ENCODE peak calls at places on chromosomes 3 and 15, in four cellular contexts. R is BE2C, X is AG04450, P is spleen. G is an unnamed sample.

GRCh38 chr15:82414536-82415191 is 15.0 kb upstream of the GOLGA6L9 start:
- DNase-seq in R (no peak), X (peak), P (no peak), G (no peak)

GRCh38 chr3:134846943-134847342 is 51.9 kb downstream of the EPHB1 start:
- DNase-seq in R (no peak), X (no peak), P (no peak), G (peak)

GRCh38 chr3:64445318-64446300 is 220.3 kb upstream of the PRICKLE2 start:
- DNase-seq in R (peak), X (no peak), P (no peak), G (no peak)

GRCh38 chr3:8869613-8870012 is 93.7 kb downstream of the RAD18 start:
- DNase-seq in R (no peak), X (peak), P (no peak), G (peak)

GRCh38 chr3:24373198-24373959 is 121.3 kb downstream of the THRB start:
- DNase-seq in R (no peak), X (no peak), P (no peak), G (no peak)

GRCh38 chr3:71066356-71066755 is 517.2 kb downstream of the FOXP1 start:
- DNase-seq in R (no peak), X (no peak), P (no peak), G (no peak)

GRCh38 chr3:78912217-78912616 is 855.6 kb downstream of the ROBO1 start:
- DNase-seq in R (peak), X (no peak), P (no peak), G (no peak)

GRCh38 chr15:43006991-43007390 is 86.4 kb upstream of the TTBK2 start:
- DNase-seq in R (no peak), X (no peak), P (no peak), G (no peak)

GRCh38 chr3:25895443-25895842 is 105.6 kb downstream of the OXSM start:
- DNase-seq in R (no peak), X (peak), P (no peak), G (no peak)

GRCh38 chr3:9934235-9934621 is 594 bp downstream of the CRELD1 start:
- DNase-seq in R (no peak), X (no peak), P (peak), G (no peak)

GRCh38 chr3:133827136-133827535 is 21.5 kb downstream of the SRPRB start:
- DNase-seq in R (no peak), X (no peak), P (no peak), G (no peak)

GRCh38 chr15:82999905-83000671 is 11.4 kb downstream of the C15orf40 start:
- DNase-seq in R (peak), X (no peak), P (no peak), G (peak)

GRCh38 chr3:46082849-46083248 is 55.6 kb upstream of the XCR1 start:
- DNase-seq in R (no peak), X (no peak), P (no peak), G (no peak)

GRCh38 chr3:47874913-47875312 is 72.0 kb downstream of the DHX30 start:
- DNase-seq in R (no peak), X (no peak), P (no peak), G (no peak)

DNA sequence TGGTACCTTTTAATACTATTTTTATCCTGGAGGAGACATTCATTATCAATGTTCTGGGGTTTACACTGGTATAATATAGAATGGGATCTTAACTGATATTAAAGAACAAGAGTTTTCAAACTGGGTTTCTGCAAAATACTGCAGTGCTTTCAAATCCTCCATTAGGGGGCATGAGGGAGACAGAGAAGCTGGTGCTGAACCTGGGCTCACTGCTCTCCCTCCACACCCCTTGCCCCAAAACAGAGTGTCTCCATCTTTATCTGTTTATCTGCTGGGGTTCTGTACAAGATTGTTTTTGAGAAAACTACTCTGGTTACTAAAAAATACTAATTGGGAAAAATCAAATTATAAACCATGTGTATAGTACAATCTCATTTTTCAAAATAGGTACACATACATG is 41.7 kb downstream of the CADPS start:
- DNase-seq in R (no peak), X (no peak), P (no peak), G (no peak)
- TF ChIP-seq CTCF in R (peak), X (peak), P (no peak), G (peak)

DNA sequence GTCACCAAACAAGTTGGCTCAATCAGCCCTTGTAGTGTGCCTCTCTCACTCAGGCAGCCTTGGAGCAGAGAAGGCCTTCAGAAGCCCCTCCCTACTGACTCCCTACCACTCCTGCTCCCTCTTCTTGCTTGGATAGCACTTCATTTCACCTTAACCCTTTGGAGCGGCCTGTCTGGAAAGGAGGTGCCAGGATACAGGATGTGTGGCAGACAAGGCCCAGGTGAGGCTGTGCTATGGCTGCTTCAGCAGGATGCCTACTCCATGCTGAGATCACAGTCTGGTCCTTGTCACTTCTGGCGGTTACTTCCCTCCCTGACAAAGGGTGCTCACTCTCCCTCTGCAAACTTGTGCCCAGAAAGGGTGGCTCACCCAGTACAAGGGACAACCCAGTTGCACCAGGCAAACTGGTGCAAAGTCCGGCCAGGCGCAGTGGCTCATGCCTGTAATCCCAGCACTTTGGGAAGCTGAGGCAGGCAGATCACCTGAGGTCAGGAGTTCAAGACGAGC is 1.0 kb downstream of the MON1A start:
- DNase-seq in R (no peak), X (no peak), P (no peak), G (no peak)
- H3K4me3 ChIP-seq in R (no peak), X (peak), P (no peak), G (no peak)

DNA sequence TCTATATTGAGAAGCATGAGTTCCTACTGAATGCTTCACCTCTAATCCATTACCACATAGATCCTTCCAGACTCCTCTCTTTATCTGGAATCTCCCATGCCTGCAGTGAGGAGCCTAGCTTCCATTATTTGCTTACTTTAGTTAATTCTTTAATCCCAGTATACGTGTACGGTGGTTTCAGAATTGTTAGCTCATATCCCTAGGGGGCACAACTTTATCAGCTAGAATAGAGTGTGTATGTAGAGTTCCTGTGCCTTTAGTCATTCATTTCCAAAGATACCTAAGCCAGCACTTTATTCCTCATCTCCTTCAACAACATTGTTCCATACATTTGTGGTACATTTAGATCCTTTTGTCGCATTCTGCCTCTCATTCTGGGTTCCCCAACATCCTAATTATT is 226.0 kb downstream of the TJP1 start:
- DNase-seq in R (no peak), X (no peak), P (no peak), G (no peak)
- TF ChIP-seq CTCF in R (peak), X (peak), P (no peak), G (peak)

GRCh38 chr15:66803749-66804148 is 101.7 kb downstream of the SMAD6 start:
- DNase-seq in R (no peak), X (no peak), P (no peak), G (peak)
- H3K4me3 ChIP-seq in R (no peak), X (no peak), P (no peak), G (no peak)

GRCh38 chr3:165339753-165340152 is 143.6 kb upstream of the SLITRK3 start:
- DNase-seq in R (peak), X (no peak), P (no peak), G (peak)
- TF ChIP-seq CTCF in R (peak), X (peak), P (no peak), G (peak)

GRCh38 chr3:188946837-188947236 is 224.9 kb upstream of the TPRG1 start:
- DNase-seq in R (no peak), X (no peak), P (no peak), G (peak)
- H3K4me3 ChIP-seq in R (no peak), X (no peak), P (no peak), G (peak)

GRCh38 chr3:150741497-150742140 is 21.4 kb downstream of the SIAH2 start:
- DNase-seq in R (no peak), X (no peak), P (no peak), G (no peak)

GRCh38 chr3:150739200-150739863 is 23.6 kb downstream of the SIAH2 start:
- DNase-seq in R (no peak), X (no peak), P (no peak), G (no peak)

GRCh38 chr3:150739877-150740645 is 22.9 kb downstream of the SIAH2 start:
- DNase-seq in R (no peak), X (no peak), P (no peak), G (no peak)

GRCh38 chr3:150742141-150742523 is 20.8 kb downstream of the SIAH2 start:
- DNase-seq in R (no peak), X (no peak), P (no peak), G (no peak)

DNA sequence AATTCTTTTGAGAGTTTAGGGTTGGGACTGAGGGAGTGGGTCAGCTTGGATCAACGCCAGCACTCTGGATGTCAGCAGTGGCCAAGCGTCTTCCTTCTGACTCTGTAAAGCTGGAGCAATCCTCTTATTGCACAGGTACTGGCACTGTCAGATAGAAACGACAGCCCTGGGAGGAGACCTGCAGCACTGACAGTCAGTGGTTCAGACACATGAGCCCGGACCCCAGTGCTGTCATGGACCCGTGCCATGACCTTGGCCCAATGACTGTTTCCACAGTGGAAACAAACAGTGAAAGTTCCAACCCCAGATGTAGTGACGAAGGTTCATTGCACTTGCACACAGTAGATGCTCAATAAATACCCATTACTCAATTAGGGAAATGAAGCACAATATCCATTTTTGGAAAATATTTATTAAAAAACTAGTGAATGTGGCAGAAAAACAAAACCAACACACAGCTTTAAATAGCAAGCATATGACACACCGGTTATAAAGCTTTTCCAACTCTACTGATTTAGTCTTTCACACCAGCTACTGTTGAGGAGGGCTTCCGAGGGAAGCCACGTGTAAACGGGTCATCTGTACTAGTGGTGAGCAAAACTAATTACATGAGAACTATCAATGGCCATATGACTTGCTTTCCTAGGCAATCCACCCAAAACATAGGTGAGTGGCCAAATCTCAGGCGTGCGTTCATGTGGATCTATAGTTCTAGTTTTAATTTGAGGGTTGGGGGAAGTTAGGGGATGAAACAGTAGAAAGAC is 22.1 kb downstream of the SIAH2 start:
- DNase-seq in R (no peak), X (no peak), P (no peak), G (no peak)
- TF ChIP-seq CTCF in R (no peak), X (no peak), P (no peak), G (no peak)